ENCODE peak calls at places on chromosomes 13 and 19, in five cellular contexts. S is CD8-positive, alpha-beta T cell; R is foreskin fibroblast; Q is thoracic aorta; Z is cardiac fibroblast. G is an unnamed sample.

GRCh38 chr19:49338691-49339363 is 3.6 kb downstream of the CD37 start:
- DNase-seq in Z (peak; percentile 50), Q (peak; percentile 42), S (no peak), R (peak; percentile 54), G (peak; percentile 88)

GRCh38 chr13:40781717-40782116 is 7.7 kb upstream of the SLC25A15 start:
- DNase-seq in Q (no peak), S (no peak), Z (no peak), R (no peak), G (no peak)

GRCh38 chr13:67219113-67219512 is 11.0 kb downstream of the PCDH9 start:
- DNase-seq in S (no peak), Z (no peak), R (no peak), Q (no peak), G (no peak)

GRCh38 chr19:10852098-10852800 is 4.0 kb downstream of the C19orf38 start:
- DNase-seq in S (no peak), Z (peak; percentile 56), R (peak; percentile 81), Q (no peak), G (no peak)

GRCh38 chr19:50401505-50402450 is 17.0 kb upstream of the SPIB start:
- DNase-seq in S (no peak), Q (no peak), R (no peak), Z (no peak), G (no peak)

GRCh38 chr19:3833578-3834348 is 35.1 kb downstream of the ZFR2 start:
- DNase-seq in R (no peak), Z (no peak), Q (no peak), S (no peak), G (no peak)

GRCh38 chr13:38309397-38309796 is 40.3 kb upstream of the UFM1 start:
- DNase-seq in R (no peak), Q (no peak), Z (no peak), S (no peak), G (no peak)

GRCh38 chr19:55585658-55586339 is 5.2 kb upstream of the ZNF579 start:
- DNase-seq in R (peak; percentile 81), Z (peak; percentile 90), S (no peak), Q (no peak), G (peak; percentile 78)

GRCh38 chr13:111247552-111247951 is 72.9 kb upstream of the TEX29 start:
- DNase-seq in R (no peak), S (no peak), Q (no peak), Z (no peak), G (no peak)

GRCh38 chr19:13763300-13763699 is 1.0 kb upstream of the MRI1 start:
- DNase-seq in Q (no peak), R (no peak), Z (no peak), S (no peak), G (no peak)

GRCh38 chr13:41075034-41075433 is 13.7 kb downstream of the WBP4 start:
- DNase-seq in R (peak; percentile 67), S (no peak), Q (no peak), Z (peak; percentile 63), G (no peak)

GRCh38 chr19:5534787-5535586 is 32.8 kb downstream of the TINCR start:
- DNase-seq in Z (no peak), R (peak; percentile 26), S (no peak), Q (no peak), G (no peak)

GRCh38 chr13:111061338-111062045 is 53.6 kb upstream of the ARHGEF7 start:
- DNase-seq in Z (no peak), S (no peak), Q (no peak), R (no peak), G (no peak)

GRCh38 chr13:100513987-100514670 is 74.5 kb downstream of the GGACT start:
- DNase-seq in Z (peak; percentile 38), R (peak; percentile 32), S (peak; percentile 27), Q (no peak), G (no peak)

GRCh38 chr19:39413269-39413902 is 917 bp downstream of the PLEKHG2 start:
- DNase-seq in S (no peak), R (peak; percentile 79), Z (peak; percentile 83), Q (no peak), G (peak; percentile 62)

GRCh38 chr19:1451916-1452801 is 2.2 kb downstream of the APC2 start:
- DNase-seq in Q (no peak), R (no peak), Z (no peak), S (no peak), G (no peak)

GRCh38 chr19:1455002-1455335 is 5.0 kb downstream of the APC2 start:
- DNase-seq in R (no peak), S (no peak), Q (no peak), Z (no peak), G (no peak)

GRCh38 chr19:1455336-1456120 is 5.6 kb downstream of the APC2 start:
- DNase-seq in S (no peak), Z (peak; percentile 63), Q (peak; percentile 14), R (peak; percentile 67), G (no peak)

GRCh38 chr19:1452802-1453524 is 3.0 kb downstream of the APC2 start:
- DNase-seq in Q (no peak), S (no peak), R (no peak), Z (no peak), G (no peak)

GRCh38 chr19:1453525-1454371 is 3.8 kb downstream of the APC2 start:
- DNase-seq in R (peak; percentile 69), Z (peak; percentile 44), Q (no peak), S (no peak), G (no peak)
- TF ChIP-seq CTCF in R (no peak), Z (no peak), Q (no peak), S (no peak), G (no peak)

GRCh38 chr13:102904408-102904862 is 58.6 kb downstream of the ERCC5 start:
- DNase-seq in Z (no peak), S (no peak), R (no peak), Q (no peak), G (no peak)

GRCh38 chr13:102902789-102903347 is 57.0 kb downstream of the ERCC5 start:
- DNase-seq in Q (no peak), R (no peak), S (no peak), Z (no peak), G (no peak)

GRCh38 chr13:102905905-102906304 is 60.1 kb downstream of the ERCC5 start:
- DNase-seq in R (no peak), Z (no peak), S (no peak), Q (no peak), G (no peak)

GRCh38 chr13:102901615-102902305 is 55.9 kb downstream of the ERCC5 start:
- DNase-seq in Q (no peak), S (no peak), Z (no peak), R (peak; percentile 45), G (no peak)

DNA sequence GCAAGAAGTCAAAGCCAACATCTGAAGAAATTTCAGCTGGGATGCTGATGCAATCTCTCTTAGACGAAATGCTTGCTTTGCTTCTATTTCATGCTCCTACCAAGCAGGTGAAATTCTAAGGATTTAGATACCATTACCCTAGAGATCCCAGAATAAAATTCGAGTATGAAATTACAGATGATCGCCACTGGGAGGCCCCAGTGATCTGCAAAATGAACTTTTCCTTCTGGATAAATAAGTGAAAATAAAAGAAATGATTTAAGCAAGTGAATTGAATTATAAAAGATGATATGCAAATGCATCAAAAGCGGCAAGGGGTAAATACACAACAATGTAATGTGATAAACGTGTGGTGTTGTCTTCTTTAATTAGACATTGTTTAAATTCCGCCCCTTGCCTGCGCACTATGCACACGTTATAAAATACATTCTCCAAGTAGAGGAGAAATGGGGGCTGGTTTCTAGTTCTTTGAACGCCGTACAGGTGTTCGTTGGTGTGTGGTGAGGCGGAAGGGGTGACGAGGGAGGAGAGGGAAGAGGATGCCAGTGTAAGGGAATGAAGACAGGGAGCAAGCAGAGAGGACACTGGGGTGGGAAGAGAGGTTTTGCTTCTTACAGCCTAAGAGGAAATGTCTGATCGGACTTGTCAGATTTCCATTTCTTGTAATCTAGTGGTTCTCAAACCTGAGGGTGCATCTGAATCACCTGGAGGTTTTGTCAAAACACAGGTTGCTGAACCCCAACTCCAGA is 58.0 kb downstream of the ERCC5 start:
- DNase-seq in Z (peak; percentile 28), R (peak; percentile 64), Q (no peak), S (no peak), G (no peak)
- TF ChIP-seq CTCF in Z (peak; percentile 42), R (peak; percentile 35), Q (no peak), S (no peak), G (peak; percentile 60)

DNA sequence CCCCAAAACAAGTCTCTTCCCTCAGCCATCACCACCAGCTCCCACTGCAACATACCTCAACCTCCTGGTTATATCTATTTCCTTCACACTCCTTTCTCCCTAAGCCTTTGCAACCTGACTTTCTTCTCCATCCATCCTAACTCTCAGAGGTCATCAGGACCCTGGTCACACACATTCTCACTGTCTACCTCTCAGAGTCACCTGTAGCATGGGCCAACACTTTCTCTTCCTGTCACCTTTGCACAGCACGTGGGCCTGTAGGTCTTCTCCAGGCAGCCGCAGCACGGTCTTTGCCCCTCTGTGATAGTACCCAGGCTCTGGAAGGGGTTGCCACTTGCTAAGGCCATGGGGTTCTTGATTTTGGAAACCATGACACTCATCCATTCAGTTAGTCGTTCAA is 921.1 kb downstream of the UQCRFS1 start:
- DNase-seq in Z (no peak), R (no peak), S (no peak), Q (no peak), G (no peak)
- TF ChIP-seq CTCF in Z (no peak), R (no peak), S (no peak), Q (no peak), G (no peak)

GRCh38 chr13:72255908-72256307 is 388.9 kb upstream of the DACH1 start:
- DNase-seq in Q (no peak), S (no peak), R (peak; percentile 34), Z (peak; percentile 1), G (peak; percentile 14)
- TF ChIP-seq CTCF in Q (no peak), S (no peak), R (peak; percentile 56), Z (peak; percentile 41), G (peak; percentile 74)

GRCh38 chr13:30934381-30934780 is 1.9 kb downstream of the TEX26 start:
- DNase-seq in R (no peak), S (no peak), Z (no peak), Q (no peak), G (no peak)
- TF ChIP-seq CTCF in R (peak; percentile 3), S (no peak), Z (peak; percentile 14), Q (no peak), G (peak; percentile 55)

GRCh38 chr13:114314074-114314912 is at the start of gene CHAMP1:
- DNase-seq in Z (peak; percentile 98), S (peak; percentile 91), R (peak; percentile 100), Q (peak; percentile 73), G (peak; percentile 92)
- TF ChIP-seq CTCF in Z (no peak), S (no peak), R (no peak), Q (peak; percentile 18), G (no peak)

DNA sequence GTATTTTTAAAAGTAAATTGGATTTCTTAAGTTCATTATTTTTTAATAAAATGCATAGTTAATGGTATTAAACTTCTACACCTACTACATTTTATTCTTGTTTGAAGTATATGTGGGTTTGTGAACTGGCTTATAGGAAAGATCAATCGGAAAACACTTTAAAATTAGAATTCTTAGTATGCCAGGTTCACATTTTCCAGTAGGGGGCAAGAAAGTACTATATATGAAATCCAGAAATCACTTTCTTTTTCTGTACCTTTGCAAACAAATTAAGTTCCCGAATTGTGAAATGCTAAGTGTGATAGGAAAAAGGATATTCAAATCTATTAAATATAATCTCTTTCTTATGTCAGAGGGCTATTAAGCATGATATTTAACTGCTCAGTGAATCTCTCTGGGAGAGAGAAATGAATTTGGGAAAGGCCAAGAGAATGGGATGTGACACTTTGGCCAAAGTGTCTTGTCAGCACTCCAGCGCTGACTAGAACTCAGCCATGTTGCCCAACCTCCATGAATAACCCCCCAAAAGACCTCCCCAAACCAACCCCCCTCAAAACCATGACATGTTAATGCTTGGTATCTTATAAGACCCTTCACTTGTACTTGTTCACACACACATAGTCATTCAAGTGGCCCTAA is 122.6 kb upstream of the SLC10A2 start:
- DNase-seq in R (peak; percentile 32), Q (no peak), Z (peak; percentile 55), S (no peak), G (no peak)
- TF ChIP-seq CTCF in R (peak; percentile 22), Q (peak; percentile 22), Z (peak; percentile 44), S (no peak), G (peak; percentile 82)